ENCODE peak calls at places on chromosomes 12 and 14, in four cellular contexts. G, N, Y and U are unnamed samples.

GRCh38 chr14:35533357-35534129 is 421 bp upstream of the INSM2 start:
- DNase-seq in G (peak; percentile 69), N (peak; percentile 70), Y (no peak), U (no peak)

GRCh38 chr14:101223561-101224162 is 320.1 kb upstream of the RTL1 start:
- DNase-seq in G (no peak), N (no peak), Y (no peak), U (no peak)

GRCh38 chr14:77186911-77187648 is 5.5 kb downstream of the TMEM63C start:
- DNase-seq in G (no peak), N (no peak), Y (peak; percentile 27), U (no peak)

GRCh38 chr12:52915637-52916036 is 10.8 kb upstream of the KRT8 start:
- DNase-seq in G (no peak), N (no peak), Y (no peak), U (no peak)

GRCh38 chr12:49228653-49229052 is 36.2 kb upstream of the TUBA1C start:
- DNase-seq in G (no peak), N (no peak), Y (no peak), U (no peak)

GRCh38 chr12:52076811-52077210 is 2.7 kb upstream of the SMIM41 start:
- DNase-seq in G (no peak), N (no peak), Y (no peak), U (no peak)

GRCh38 chr12:98594050-98594853 is 766 bp downstream of the SLC25A3 start:
- DNase-seq in G (no peak), N (no peak), Y (no peak), U (no peak)

GRCh38 chr12:81136519-81136918 is 58.6 kb downstream of the ACSS3 start:
- DNase-seq in G (no peak), N (no peak), Y (no peak), U (no peak)

GRCh38 chr12:63821781-63822251 is 22.7 kb upstream of the SRGAP1 start:
- DNase-seq in G (no peak), N (no peak), Y (no peak), U (no peak)

GRCh38 chr12:130606245-130606644 is 109.9 kb downstream of the RIMBP2 start:
- DNase-seq in G (no peak), N (no peak), Y (no peak), U (no peak)

GRCh38 chr14:22769369-22769768 is 2.9 kb downstream of the OXA1L start:
- DNase-seq in G (no peak), N (no peak), Y (no peak), U (no peak)

GRCh38 chr14:43244142-43244625 is 1262.9 kb downstream of the FSCB start:
- DNase-seq in G (no peak), N (no peak), Y (no peak), U (no peak)

GRCh38 chr12:80469681-80470080 is 25.6 kb downstream of the PTPRQ start:
- DNase-seq in G (no peak), N (no peak), Y (no peak), U (no peak)

GRCh38 chr12:53221203-53222076 is 10.6 kb downstream of the RARG start:
- DNase-seq in G (peak; percentile 86), N (peak; percentile 77), Y (no peak), U (no peak)

GRCh38 chr14:77154421-77154820 is 12.8 kb upstream of the ZDHHC22 start:
- DNase-seq in G (no peak), N (no peak), Y (no peak), U (no peak)

GRCh38 chr14:79369359-79370332 is 841.7 kb downstream of the DIO2 start:
- DNase-seq in G (no peak), N (no peak), Y (no peak), U (no peak)

GRCh38 chr14:93219103-93219726 is 12.2 kb downstream of the UBR7 start:
- DNase-seq in G (no peak), N (peak; percentile 67), Y (peak; percentile 51), U (no peak)

GRCh38 chr12:131930510-131930909 is 1.4 kb downstream of the PUS1 start:
- DNase-seq in G (no peak), N (no peak), Y (no peak), U (no peak)

GRCh38 chr14:93785423-93785822 is 2.9 kb downstream of the PRIMA1 start:
- DNase-seq in G (no peak), N (no peak), Y (no peak), U (no peak)

GRCh38 chr12:46604684-46605083 is 221.1 kb downstream of the SLC38A4 start:
- DNase-seq in G (no peak), N (no peak), Y (no peak), U (no peak)

GRCh38 chr12:66602483-66603143 is 76.3 kb downstream of the GRIP1 start:
- DNase-seq in G (no peak), N (no peak), Y (no peak), U (no peak)

GRCh38 chr14:104705340-104706047 is 16.1 kb downstream of the INF2 start:
- DNase-seq in G (no peak), N (no peak), Y (no peak), U (no peak)

GRCh38 chr14:59510001-59510400 is 25.7 kb downstream of the JKAMP start:
- DNase-seq in G (no peak), N (no peak), Y (no peak), U (no peak)

GRCh38 chr12:124390442-124391116 is 95.7 kb downstream of the RFLNA start:
- DNase-seq in G (no peak), N (no peak), Y (peak; percentile 27), U (no peak)

GRCh38 chr14:81436296-81437138 is 36.4 kb upstream of the STON2 start:
- DNase-seq in G (peak; percentile 92), N (peak; percentile 54), Y (peak; percentile 21), U (no peak)

GRCh38 chr14:61501714-61502458 is 180.5 kb downstream of the PRKCH start:
- DNase-seq in G (no peak), N (no peak), Y (no peak), U (no peak)

GRCh38 chr12:106217706-106218105 is 30.1 kb downstream of the CKAP4 start:
- DNase-seq in G (no peak), N (no peak), Y (no peak), U (no peak)

GRCh38 chr12:52254180-52254964 is 20.1 kb upstream of the KRT86 start:
- DNase-seq in G (no peak), N (no peak), Y (no peak), U (no peak)

GRCh38 chr12:18108611-18109010 is 18.6 kb upstream of the RERGL start:
- DNase-seq in G (no peak), N (peak; percentile 7), Y (no peak), U (no peak)

GRCh38 chr14:77391441-77391840 is 14.3 kb downstream of the SAMD15 start:
- DNase-seq in G (no peak), N (no peak), Y (no peak), U (no peak)

GRCh38 chr12:11885261-11886038 is 185.3 kb upstream of the BCL2L14 start:
- DNase-seq in G (no peak), N (peak; percentile 94), Y (no peak), U (no peak)

GRCh38 chr12:44817687-44818086 is 58.4 kb downstream of the NELL2 start:
- DNase-seq in G (peak; percentile 11), N (no peak), Y (no peak), U (no peak)

GRCh38 chr14:92651793-92652382 is 96.5 kb downstream of the LGMN start:
- DNase-seq in G (no peak), N (no peak), Y (no peak), U (no peak)

GRCh38 chr14:32611752-32612151 is 282.7 kb downstream of the AKAP6 start:
- DNase-seq in G (no peak), N (no peak), Y (no peak), U (no peak)

DNA sequence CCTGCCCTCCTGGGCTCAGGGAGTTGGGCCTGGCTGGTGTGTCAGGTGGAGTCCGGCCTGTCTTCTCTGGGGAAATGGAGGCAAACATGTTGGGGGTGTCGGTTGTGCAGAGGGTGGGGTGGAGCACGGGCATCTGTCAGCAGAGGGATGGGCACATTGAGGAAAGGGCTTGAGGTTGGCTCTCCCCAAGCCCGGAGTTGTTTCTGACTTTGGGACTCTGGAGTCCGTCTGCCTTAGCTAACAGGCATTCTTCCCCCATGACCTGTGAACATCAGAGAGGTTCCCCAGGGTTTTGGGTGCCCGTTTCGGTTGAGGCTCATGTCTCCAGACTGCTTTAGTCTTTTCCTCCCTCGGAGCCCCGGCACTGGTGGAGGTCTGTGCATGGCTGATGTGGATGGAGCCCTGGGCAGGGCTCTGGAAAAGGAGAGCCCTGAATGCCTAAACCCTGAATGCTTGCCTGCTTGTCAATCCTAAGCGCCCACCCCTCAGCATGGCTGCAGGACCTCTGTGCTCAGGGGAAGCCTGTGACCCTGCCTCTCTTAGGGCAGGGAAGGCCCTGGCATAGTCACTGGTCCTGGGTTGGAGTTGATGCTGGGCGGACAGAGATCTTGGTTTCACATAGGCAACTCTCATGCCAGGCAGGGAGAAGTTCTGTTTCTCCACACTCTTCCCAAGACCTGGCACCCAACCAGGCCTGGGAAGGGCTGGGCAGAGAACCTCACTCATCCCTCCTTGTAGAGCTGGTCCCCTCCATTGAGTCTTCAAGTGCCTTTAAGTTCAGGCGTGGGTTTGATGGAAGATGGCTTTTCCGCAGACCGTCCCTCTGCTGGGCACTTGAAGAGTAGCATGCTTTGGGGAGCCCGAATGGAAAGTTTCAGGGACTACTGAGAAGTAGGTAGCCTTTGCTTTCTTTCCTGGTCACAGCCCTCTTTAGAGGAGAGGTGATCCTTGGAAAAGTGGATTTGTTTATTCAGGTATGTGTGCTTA is 13.0 kb downstream of the NYNRIN start:
- DNase-seq in G (peak; percentile 52), N (peak; percentile 69), Y (peak; percentile 51), U (no peak)
- TF ChIP-seq TCF7L2 in G (no peak), N (no peak), Y (no peak), U (no peak)

GRCh38 chr14:99475660-99476059 is 5.0 kb downstream of the SETD3 start:
- DNase-seq in G (no peak), N (no peak), Y (no peak), U (no peak)
- TF ChIP-seq TCF7L2 in G (no peak), N (no peak), Y (no peak), U (no peak)

GRCh38 chr12:59736786-59737185 is 141.0 kb downstream of the SLC16A7 start:
- DNase-seq in G (no peak), N (no peak), Y (no peak), U (no peak)
- TF ChIP-seq TCF7L2 in G (no peak), N (no peak), Y (no peak), U (no peak)

GRCh38 chr14:72809063-72809462 is 84.8 kb downstream of the DPF3 start:
- DNase-seq in G (no peak), N (no peak), Y (no peak), U (no peak)

GRCh38 chr14:72812292-72812851 is 81.5 kb downstream of the DPF3 start:
- DNase-seq in G (no peak), N (no peak), Y (no peak), U (no peak)

GRCh38 chr14:72815459-72815858 is 78.4 kb downstream of the DPF3 start:
- DNase-seq in G (no peak), N (no peak), Y (no peak), U (no peak)

GRCh38 chr14:72808564-72808963 is 85.3 kb downstream of the DPF3 start:
- DNase-seq in G (no peak), N (no peak), Y (no peak), U (no peak)

DNA sequence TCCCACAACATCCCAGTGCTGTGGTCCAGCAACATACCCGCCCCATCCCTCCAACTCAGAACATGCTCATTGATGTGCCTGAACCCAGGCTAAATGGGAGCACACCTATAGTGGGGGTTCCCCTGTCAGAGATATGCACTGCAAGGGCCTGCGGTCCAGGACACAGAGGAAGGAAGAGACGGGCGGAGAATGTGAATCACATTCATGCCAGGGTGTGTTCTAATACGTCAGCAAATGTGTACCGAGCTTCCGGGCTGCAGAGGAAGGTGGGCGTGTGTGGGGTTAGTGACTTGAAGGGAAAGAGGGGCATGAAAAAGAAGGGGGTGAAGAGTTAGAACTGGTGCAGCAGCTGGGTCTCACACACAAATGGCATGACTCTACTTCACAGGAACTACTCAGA is 83.7 kb downstream of the DPF3 start:
- DNase-seq in G (no peak), N (no peak), Y (no peak), U (no peak)
- TF ChIP-seq TCF7L2 in G (no peak), N (no peak), Y (no peak), U (no peak)